ENCODE peak calls at places on chromosomes 13 and 19, in five cellular contexts. V is ovary; I is activated CD4-positive, alpha-beta T cell treated with anti-CD3 and anti-CD28 coated beads for 36 hours; N is NCI-H1417 treated with DMSO at 0.1 percent for 48 hours; T is hepatic stellate cell. Z is an unnamed sample.

GRCh38 chr13:35712907-35713685 is 236.6 kb upstream of the MAB21L1 start:
- DNase-seq in V (no peak), I (no peak), N (no peak), T (peak), Z (no peak)

GRCh38 chr13:109744512-109745051 is 41.8 kb downstream of the IRS2 start:
- DNase-seq in V (peak), I (no peak), N (no peak), T (peak), Z (no peak)

GRCh38 chr13:50589139-50589538 is 254.4 kb downstream of the DLEU7 start:
- DNase-seq in V (no peak), I (peak), N (no peak), T (peak), Z (no peak)

GRCh38 chr19:1237754-1238372 is at the start of gene CBARP:
- DNase-seq in V (peak), I (peak), N (no peak), T (peak), Z (no peak)

GRCh38 chr13:73918691-73919090 is 215.5 kb downstream of the KLF12 start:
- DNase-seq in V (no peak), I (no peak), N (no peak), T (no peak), Z (no peak)

GRCh38 chr13:66994097-66994496 is 236.0 kb downstream of the PCDH9 start:
- DNase-seq in V (no peak), I (peak), N (no peak), T (no peak), Z (peak)

GRCh38 chr19:5111051-5111450 is 142.1 kb downstream of the KDM4B start:
- DNase-seq in V (no peak), I (no peak), N (no peak), T (no peak), Z (no peak)

GRCh38 chr19:8461891-8462290 is 17.1 kb downstream of the HNRNPM start:
- DNase-seq in V (no peak), I (no peak), N (no peak), T (no peak), Z (no peak)